ENCODE peak calls at places on chromosomes 1 and 21, in five cellular contexts. O is upper lobe of left lung, W is GM23338, A is breast epithelium, D is spleen. X is an unnamed sample.

GRCh38 chr1:55046871-55047270 is 7.5 kb downstream of the PCSK9 start:
- DNase-seq in A (no peak), W (no peak), O (no peak), D (no peak), X (no peak)

GRCh38 chr21:33299181-33299752 is 25.5 kb upstream of the IFNAR1 start:
- DNase-seq in W (peak; percentile 51), D (no peak), O (no peak), A (no peak), X (no peak)

GRCh38 chr1:100928128-100928527 is 32.2 kb downstream of the SLC30A7 start:
- DNase-seq in W (peak; percentile 64), D (no peak), A (no peak), O (no peak), X (no peak)

GRCh38 chr1:160777486-160778089 is 18.4 kb upstream of the LY9 start:
- DNase-seq in W (peak; percentile 84), D (no peak), O (no peak), A (no peak), X (no peak)

GRCh38 chr1:235408503-235408960 is 41.3 kb downstream of the TBCE start:
- DNase-seq in O (no peak), A (no peak), D (no peak), W (no peak), X (no peak)

GRCh38 chr1:86846166-86846647 is 67.7 kb downstream of the SELENOF start:
- DNase-seq in D (no peak), W (no peak), O (no peak), A (no peak), X (peak; percentile 60)

GRCh38 chr1:2135425-2135824 is 59.1 kb downstream of the FAAP20 start:
- DNase-seq in O (no peak), D (peak; percentile 80), W (no peak), A (peak; percentile 77), X (no peak)

GRCh38 chr21:32611471-32611997 is 643 bp downstream of the CFAP298 start:
- DNase-seq in O (peak; percentile 83), W (peak; percentile 60), A (no peak), D (peak; percentile 81), X (no peak)

GRCh38 chr1:64983110-64983509 is 16.8 kb upstream of the JAK1 start:
- DNase-seq in D (no peak), O (no peak), A (peak; percentile 89), W (no peak), X (no peak)

GRCh38 chr1:167533851-167534300 is 15.5 kb upstream of the CD247 start:
- DNase-seq in O (no peak), A (peak; percentile 71), D (peak; percentile 80), W (peak; percentile 90), X (no peak)

GRCh38 chr1:109132980-109133379 is 19.1 kb downstream of the ELAPOR1 start:
- DNase-seq in A (no peak), O (no peak), D (no peak), W (no peak), X (no peak)

GRCh38 chr1:95286479-95286878 is 52.5 kb downstream of the RWDD3 start:
- DNase-seq in W (no peak), D (no peak), A (no peak), O (no peak), X (no peak)

GRCh38 chr1:221310180-221310579 is 430.9 kb downstream of the HLX start:
- DNase-seq in O (no peak), D (no peak), W (no peak), A (no peak), X (no peak)

GRCh38 chr1:64893921-64894320 is 72.4 kb downstream of the JAK1 start:
- DNase-seq in W (no peak), D (no peak), A (no peak), O (no peak), X (no peak)

GRCh38 chr1:41364444-41365319 is 3.4 kb downstream of the FOXO6 start:
- DNase-seq in O (no peak), A (no peak), D (peak; percentile 53), W (no peak), X (no peak)

GRCh38 chr1:3409737-3410434 is 44.6 kb upstream of the ARHGEF16 start:
- DNase-seq in D (no peak), O (peak; percentile 56), A (peak; percentile 62), W (peak; percentile 25), X (no peak)

GRCh38 chr1:39282537-39283216 is 78.2 kb downstream of the MACF1 start:
- DNase-seq in D (no peak), O (no peak), A (no peak), W (no peak), X (no peak)

GRCh38 chr1:35220976-35221375 is 28.0 kb upstream of the SFPQ start:
- DNase-seq in A (no peak), W (peak; percentile 82), D (no peak), O (no peak), X (no peak)

GRCh38 chr1:151193304-151193703 is 3.3 kb upstream of the VPS72 start:
- DNase-seq in W (no peak), O (no peak), A (no peak), D (peak; percentile 23), X (no peak)

GRCh38 chr1:235270625-235271024 is 57.4 kb downstream of the ARID4B start:
- DNase-seq in D (no peak), A (no peak), O (no peak), W (peak; percentile 67), X (peak; percentile 73)

GRCh38 chr1:32454726-32455125 is 10.1 kb upstream of the ZBTB8B start:
- DNase-seq in O (no peak), D (no peak), A (no peak), W (no peak), X (no peak)

GRCh38 chr1:67052741-67053534 is 1.0 kb downstream of the SLC35D1 start:
- DNase-seq in D (peak; percentile 79), A (peak; percentile 57), W (peak; percentile 36), O (no peak), X (no peak)

GRCh38 chr1:8396083-8396911 is 78.4 kb downstream of the SLC45A1 start:
- DNase-seq in A (no peak), D (no peak), O (no peak), W (peak; percentile 57), X (no peak)

GRCh38 chr1:8395433-8395866 is 77.5 kb downstream of the SLC45A1 start:
- DNase-seq in O (no peak), D (no peak), W (no peak), A (no peak), X (no peak)

GRCh38 chr1:8398086-8398485 is 80.2 kb downstream of the SLC45A1 start:
- DNase-seq in A (no peak), W (no peak), O (no peak), D (no peak), X (no peak)

GRCh38 chr1:8397511-8397910 is 79.6 kb downstream of the SLC45A1 start:
- DNase-seq in W (no peak), O (no peak), D (no peak), A (no peak), X (no peak)

DNA sequence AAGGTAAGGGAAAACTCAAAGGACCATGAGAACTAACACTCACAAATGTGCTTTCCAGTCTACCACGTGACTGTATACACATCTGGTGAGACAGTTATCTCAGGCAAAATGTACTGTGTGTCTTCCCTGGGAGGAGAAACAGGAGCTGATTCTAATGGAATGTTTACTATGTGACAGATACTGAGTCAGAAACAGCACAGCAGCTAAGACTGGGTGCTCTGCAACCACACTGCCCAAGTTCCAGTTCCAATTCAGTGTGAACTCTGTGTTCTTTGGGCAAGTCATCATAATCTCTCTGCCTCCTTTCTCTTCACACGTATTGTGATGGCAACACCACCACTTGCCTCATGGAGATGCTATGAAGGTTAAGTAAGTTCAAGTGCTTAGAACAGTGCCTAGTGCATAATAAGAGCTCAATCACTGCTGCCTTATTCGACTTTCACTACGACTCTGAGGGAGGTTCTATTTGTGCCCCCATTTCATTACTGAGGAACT is 79.0 kb downstream of the SLC45A1 start:
- DNase-seq in D (no peak), W (no peak), A (no peak), O (no peak), X (no peak)
- TF ChIP-seq POLR2AphosphoS5 in D (peak; percentile 73), W (no peak), A (no peak), O (peak; percentile 70), X (no peak)

DNA sequence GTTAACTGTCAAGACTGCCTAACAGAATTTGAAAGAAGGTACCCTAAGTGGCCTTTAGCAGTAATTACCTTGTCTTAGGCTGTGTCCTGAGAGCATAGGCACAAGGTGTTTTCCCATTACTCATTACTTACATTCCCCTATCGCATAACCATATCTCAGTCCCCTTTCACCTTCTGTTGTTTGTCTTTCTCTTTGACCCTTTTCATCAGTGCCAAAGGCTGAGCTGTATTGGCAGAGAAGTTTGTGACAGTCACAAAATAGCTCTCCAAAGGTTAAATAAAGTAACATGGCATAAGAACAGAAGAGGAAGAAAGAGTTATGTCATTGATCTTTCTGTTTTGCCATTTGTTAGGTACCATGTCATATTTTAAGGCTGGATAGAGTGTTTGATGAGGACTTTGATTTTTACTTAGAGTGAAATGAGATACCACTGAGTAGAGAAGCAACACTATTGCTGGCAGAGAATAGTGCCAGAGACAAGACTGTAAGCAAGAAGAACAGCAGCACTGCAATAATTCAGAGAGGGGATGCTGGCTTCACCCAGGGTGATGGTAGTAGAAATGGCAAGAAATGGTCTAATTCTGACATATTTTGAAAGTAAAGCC is 497.8 kb downstream of the TTLL7 start:
- DNase-seq in D (no peak), A (no peak), W (no peak), O (no peak), X (no peak)
- TF ChIP-seq POLR2AphosphoS5 in D (no peak), A (no peak), W (no peak), O (no peak), X (no peak)

GRCh38 chr21:36647279-36648093 is 51.4 kb upstream of the SIM2 start:
- DNase-seq in A (no peak), D (no peak), O (no peak), W (peak; percentile 73), X (no peak)
- TF ChIP-seq POLR2AphosphoS5 in A (no peak), D (no peak), O (no peak), W (no peak), X (no peak)

DNA sequence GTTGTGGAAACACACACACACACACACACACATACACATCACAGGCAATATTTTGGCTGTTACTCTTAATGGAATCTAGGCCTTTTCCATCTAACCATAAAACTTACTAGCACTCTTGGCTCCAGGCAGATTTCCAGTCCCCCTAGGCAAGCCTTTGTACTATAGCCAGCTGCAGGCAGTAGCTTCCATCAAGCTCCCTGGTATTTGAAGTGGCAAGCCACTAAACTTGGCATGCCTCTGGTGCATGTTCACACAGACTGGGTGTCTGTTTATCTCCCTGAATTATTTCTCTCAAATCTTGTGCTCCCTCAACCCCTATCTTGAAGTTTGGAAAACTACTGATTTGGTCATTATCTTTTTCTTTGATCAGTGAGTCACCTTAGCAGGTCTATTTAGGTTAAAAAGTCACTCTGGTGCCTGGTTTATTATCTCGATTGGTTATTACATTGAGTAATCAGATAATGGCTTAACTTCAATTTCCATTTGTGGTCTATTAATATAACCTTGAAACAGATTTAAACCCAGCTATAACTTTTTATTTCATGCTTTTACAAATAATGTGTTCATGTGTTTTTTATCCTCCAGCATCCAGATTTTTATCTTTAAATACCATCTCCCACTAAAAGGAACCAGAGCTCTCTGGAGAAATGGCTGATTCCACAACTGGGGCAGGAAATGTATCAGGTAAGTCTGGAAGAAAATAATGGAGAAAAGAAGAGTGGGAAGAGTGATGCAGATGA is 2.7 kb upstream of the RBM15 start:
- DNase-seq in D (no peak), A (no peak), W (no peak), O (no peak), X (no peak)
- TF ChIP-seq POLR2AphosphoS5 in D (no peak), A (no peak), W (no peak), O (no peak), X (no peak)

X was measured in SK-N-MC.